ENCODE peak calls at places on chromosomes 3 and 15, in seven cellular contexts. N is sigmoid colon, U is A549, W is upper lobe of right lung, K is AG04450, Z is astrocyte, L is caudate nucleus. S is an unnamed sample.

GRCh38 chr3:142649996-142650693 is 54.0 kb downstream of the PLS1 start:
- DNase-seq in U (no peak), L (no peak), W (no peak), N (no peak), Z (peak), K (no peak), S (peak)

GRCh38 chr3:104460477-104461406 is 906.0 kb upstream of the ALCAM start:
- DNase-seq in N (no peak), Z (peak), U (no peak), L (no peak), W (no peak), K (peak), S (peak)

GRCh38 chr15:66184936-66185790 is 68.4 kb downstream of the MEGF11 start:
- DNase-seq in U (no peak), Z (no peak), N (no peak), K (no peak), W (no peak), L (no peak), S (no peak)

GRCh38 chr3:167100200-167100599 is 279.9 kb downstream of the ZBBX start:
- DNase-seq in W (no peak), N (no peak), Z (no peak), U (no peak), L (no peak), K (no peak), S (no peak)

GRCh38 chr3:40317061-40317676 is 7.7 kb downstream of the EIF1B start:
- DNase-seq in K (peak), Z (peak), W (no peak), L (no peak), N (no peak), U (peak), S (peak)

GRCh38 chr15:79065744-79066376 is 24.7 kb downstream of the RASGRF1 start:
- DNase-seq in Z (no peak), W (no peak), U (no peak), N (peak), K (no peak), L (no peak), S (no peak)

GRCh38 chr15:51623386-51623938 is 891 bp upstream of the DMXL2 start:
- DNase-seq in Z (no peak), N (no peak), L (no peak), U (no peak), W (no peak), K (no peak), S (peak)

GRCh38 chr3:193910886-193911738 is 224.8 kb upstream of the HES1 start:
- DNase-seq in L (no peak), N (no peak), K (no peak), U (no peak), W (no peak), Z (no peak), S (no peak)

GRCh38 chr3:187208159-187208558 is 10.9 kb downstream of the RTP1 start:
- DNase-seq in Z (peak), U (no peak), L (no peak), W (no peak), N (no peak), K (no peak), S (no peak)

GRCh38 chr3:68876112-68876713 is 56.1 kb downstream of the TAFA4 start:
- DNase-seq in N (no peak), K (peak), L (no peak), Z (peak), U (peak), W (no peak), S (no peak)

GRCh38 chr15:52331490-52332240 is 36.1 kb upstream of the MYO5C start:
- DNase-seq in Z (peak), U (peak), N (no peak), K (no peak), W (no peak), L (no peak), S (no peak)

GRCh38 chr3:71305246-71306206 is 278.0 kb downstream of the FOXP1 start:
- DNase-seq in W (no peak), N (no peak), Z (peak), K (no peak), U (no peak), L (peak), S (peak)

GRCh38 chr3:69012836-69013255 is 638 bp downstream of the EOGT start:
- DNase-seq in L (peak), K (no peak), U (peak), W (peak), Z (peak), N (peak), S (peak)

GRCh38 chr3:156010829-156011228 is 109.5 kb upstream of the KCNAB1 start:
- DNase-seq in N (no peak), K (no peak), Z (no peak), U (peak), L (no peak), W (no peak), S (no peak)

GRCh38 chr3:54831091-54831490 is 96.8 kb downstream of the LRTM1 start:
- DNase-seq in K (no peak), N (no peak), U (no peak), Z (no peak), L (no peak), W (no peak), S (no peak)

GRCh38 chr3:136543385-136543784 is 208.8 kb downstream of the STAG1 start:
- DNase-seq in K (no peak), W (no peak), L (no peak), N (no peak), U (no peak), Z (no peak), S (no peak)
- H3K27ac ChIP-seq in K (no peak), W (no peak), L (no peak), N (no peak), U (no peak), Z (no peak), S (no peak)

DNA sequence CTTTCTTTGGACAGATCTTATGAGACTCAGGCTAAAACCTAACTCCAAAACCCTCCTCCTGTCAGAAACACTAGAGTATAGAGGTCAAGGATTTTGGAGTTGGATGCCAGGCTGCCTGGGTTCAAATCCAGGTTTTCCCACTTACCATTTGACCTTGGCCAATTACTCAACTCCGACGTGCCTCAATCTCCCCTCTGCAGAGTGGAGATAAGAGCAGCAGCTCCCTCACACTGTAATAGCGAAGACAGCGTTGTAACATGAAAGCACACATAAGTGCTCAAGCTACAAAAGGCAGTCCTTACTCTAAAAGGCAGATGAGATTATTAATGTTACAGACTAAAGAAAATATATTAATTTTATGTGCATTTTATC is 90.1 kb downstream of the IGF2BP2 start:
- DNase-seq in N (no peak), L (no peak), K (no peak), Z (no peak), W (no peak), U (no peak), S (no peak)
- H3K27ac ChIP-seq in N (no peak), L (no peak), K (no peak), Z (no peak), W (no peak), U (no peak), S (no peak)

GRCh38 chr3:111590096-111590491 is 5.1 kb downstream of the ZBED2 start:
- DNase-seq in L (no peak), Z (no peak), U (no peak), N (no peak), W (no peak), K (no peak), S (no peak)

GRCh38 chr3:111585214-111585613 is 9.9 kb downstream of the ZBED2 start:
- DNase-seq in L (no peak), Z (peak), U (peak), W (no peak), K (no peak), N (no peak), S (no peak)

GRCh38 chr3:111591555-111591954 is 3.6 kb downstream of the ZBED2 start:
- DNase-seq in N (no peak), U (no peak), L (no peak), W (no peak), K (no peak), Z (no peak), S (no peak)

GRCh38 chr3:111589303-111590095 is 5.6 kb downstream of the ZBED2 start:
- DNase-seq in U (peak), K (no peak), L (no peak), N (no peak), W (no peak), Z (peak), S (no peak)

DNA sequence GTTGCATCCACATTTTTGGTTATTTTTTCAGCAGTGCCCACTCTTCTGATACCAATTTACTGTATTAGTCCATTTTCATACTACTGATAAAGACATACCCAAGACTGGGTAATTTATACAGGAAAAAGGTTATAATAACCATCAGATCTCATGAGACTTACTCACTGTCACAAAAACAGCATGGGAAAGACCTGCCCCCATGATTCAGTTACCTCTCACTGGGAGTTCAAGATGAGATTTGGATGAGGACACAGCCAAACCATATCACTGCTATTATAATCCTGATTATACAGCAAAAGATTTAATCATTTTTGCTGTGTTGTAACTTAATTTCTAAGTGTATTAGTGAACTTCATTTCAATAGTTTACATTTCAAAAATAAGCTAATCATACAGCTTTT is 6.6 kb downstream of the ZBED2 start:
- DNase-seq in L (no peak), Z (no peak), W (no peak), K (no peak), U (no peak), N (no peak), S (no peak)
- H3K27ac ChIP-seq in L (no peak), Z (no peak), W (no peak), K (no peak), U (peak), N (no peak), S (no peak)

DNA sequence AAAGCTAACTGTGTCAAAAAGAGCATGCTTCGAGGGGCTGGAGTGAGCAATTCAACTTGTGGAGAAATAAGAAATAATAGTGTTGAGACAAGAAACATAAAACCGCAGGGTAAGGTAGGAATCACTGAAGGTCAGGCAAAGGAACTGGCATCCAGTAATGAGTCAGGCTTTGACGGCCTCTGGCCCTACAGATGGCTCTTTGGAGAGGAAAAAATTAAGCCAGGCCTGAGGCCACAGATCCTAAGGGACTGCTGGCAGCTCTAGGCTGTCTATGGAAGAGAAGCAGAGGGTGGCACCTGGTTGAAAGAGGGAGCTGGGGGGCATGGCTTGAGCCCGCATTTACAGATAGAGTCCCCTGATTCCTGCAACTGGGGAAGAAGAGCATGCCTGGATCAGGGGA is 28.6 kb upstream of the ZSCAN2 start:
- DNase-seq in U (no peak), N (no peak), K (no peak), L (no peak), W (no peak), Z (no peak), S (no peak)
- H3K27ac ChIP-seq in U (peak), N (peak), K (no peak), L (no peak), W (no peak), Z (no peak), S (no peak)

DNA sequence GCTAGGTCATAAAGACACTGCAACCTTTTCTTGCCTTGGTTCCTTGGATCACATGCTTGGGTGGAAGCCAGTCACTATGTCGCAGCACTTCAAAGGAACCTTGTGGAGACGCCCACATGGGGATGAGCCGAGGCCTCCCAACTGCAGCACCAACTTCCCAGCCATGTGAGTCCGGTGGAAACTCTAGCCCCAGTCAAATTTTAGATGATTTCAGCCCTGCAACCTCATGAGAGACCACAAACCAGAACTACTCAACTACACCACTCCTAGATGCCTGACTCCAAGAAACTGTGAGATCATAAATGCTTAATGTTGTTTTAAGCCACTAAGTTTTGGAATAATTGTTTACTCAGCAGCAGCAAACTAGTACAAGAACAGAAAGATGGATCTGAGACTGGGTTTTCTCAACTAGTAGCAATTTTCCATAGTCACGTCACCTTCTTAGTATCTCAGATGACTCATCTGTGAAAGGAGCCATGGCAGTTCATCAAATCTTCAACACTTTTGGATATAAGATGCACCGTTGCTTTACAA is 86.5 kb downstream of the MB21D2 start:
- DNase-seq in K (peak), L (no peak), N (no peak), Z (peak), W (no peak), U (no peak), S (no peak)
- H3K27ac ChIP-seq in K (peak), L (no peak), N (peak), Z (peak), W (no peak), U (peak), S (no peak)

GRCh38 chr3:48187579-48188265 is 495 bp downstream of the CDC25A start:
- DNase-seq in W (peak), L (no peak), U (no peak), K (no peak), N (no peak), Z (no peak), S (no peak)
- H3K27ac ChIP-seq in W (no peak), L (no peak), U (peak), K (peak), N (peak), Z (peak), S (no peak)

GRCh38 chr3:172043766-172044165 is 4.4 kb downstream of the FNDC3B start:
- DNase-seq in K (no peak), U (no peak), L (no peak), Z (no peak), W (no peak), N (no peak), S (no peak)

GRCh38 chr3:172043233-172043632 is 3.9 kb downstream of the FNDC3B start:
- DNase-seq in L (no peak), K (no peak), N (no peak), W (no peak), U (no peak), Z (no peak), S (no peak)

GRCh38 chr3:172040976-172041963 is 1.9 kb downstream of the FNDC3B start:
- DNase-seq in K (no peak), W (peak), Z (peak), L (no peak), N (no peak), U (no peak), S (no peak)

GRCh38 chr3:172040078-172040975 is 949 bp downstream of the FNDC3B start:
- DNase-seq in N (peak), Z (peak), W (peak), U (peak), K (peak), L (peak), S (peak)

DNA sequence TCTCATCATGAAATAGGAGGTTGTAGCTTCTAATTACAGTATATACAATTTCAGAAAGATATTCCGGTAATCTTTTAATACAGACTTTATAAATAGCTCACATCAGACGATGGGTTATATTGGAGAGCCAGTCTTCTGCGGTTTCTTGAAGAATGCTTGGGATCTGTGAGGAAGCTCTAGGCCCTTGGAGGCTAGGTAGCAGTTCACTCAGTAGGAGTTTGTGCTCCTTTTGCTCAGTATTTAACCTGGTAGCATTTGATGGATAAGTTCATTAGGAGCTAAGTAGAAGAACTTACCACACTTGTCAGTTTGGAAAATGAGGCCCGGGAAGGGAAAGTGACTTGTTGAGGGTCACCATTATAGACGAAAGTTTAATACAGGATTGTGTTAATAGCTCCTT is 2.8 kb downstream of the FNDC3B start:
- DNase-seq in W (no peak), L (no peak), N (no peak), U (no peak), K (no peak), Z (no peak), S (no peak)
- H3K27ac ChIP-seq in W (peak), L (no peak), N (peak), U (peak), K (no peak), Z (peak), S (peak)

DNA sequence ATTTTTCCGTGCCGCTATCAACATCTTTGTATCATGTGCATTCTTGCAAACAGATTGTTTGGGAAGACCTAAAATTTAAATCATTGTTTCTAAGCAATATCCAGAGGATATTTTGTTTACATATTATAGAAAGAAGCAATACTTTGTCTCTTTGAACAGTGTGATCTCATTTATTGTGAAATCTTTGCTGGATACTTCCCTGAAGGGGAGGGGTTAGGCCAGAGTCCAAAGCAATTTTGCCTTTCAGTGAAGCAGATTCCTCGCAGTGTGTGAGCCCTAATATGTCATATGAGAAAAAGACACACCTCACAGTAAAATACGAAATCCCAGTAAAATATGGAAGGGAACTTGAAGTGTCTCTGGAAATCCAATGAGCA is 158.7 kb upstream of the SLCO3A1 start:
- DNase-seq in L (no peak), W (no peak), U (no peak), Z (peak), K (peak), N (peak), S (peak)
- H3K27ac ChIP-seq in L (peak), W (peak), U (no peak), Z (peak), K (peak), N (peak), S (peak)